ENCODE peak calls at places on chromosome 17, in ten cellular contexts. One of them, this sample, is unnamed.
A peak's percentile ranks its signal among the peaks of the same experiment; 100 is the strongest.

GRCh38 chr17:72392056-72393010 is 271.5 kb downstream of the SOX9 start:
- DNase-seq in tibial nerve: no peak
- DNase-seq in body of pancreas: no peak
- DNase-seq in HCT116: no peak
- DNase-seq in AG10803: peak; percentile 89
- DNase-seq in fibroblast of pulmonary artery: peak; percentile 83
- DNase-seq in AG09319: peak; percentile 46
- DNase-seq in GM23338: no peak
- DNase-seq in heart right ventricle: no peak
- DNase-seq in heart left ventricle: no peak
- DNase-seq in this sample: no peak

GRCh38 chr17:19250421-19251141 is 13.4 kb downstream of the EPN2 start:
- DNase-seq in AG09319: no peak
- DNase-seq in GM23338: no peak
- DNase-seq in HCT116: no peak
- DNase-seq in heart right ventricle: peak; percentile 52
- DNase-seq in fibroblast of pulmonary artery: no peak
- DNase-seq in tibial nerve: no peak
- DNase-seq in body of pancreas: peak; percentile 38
- DNase-seq in AG10803: peak; percentile 46
- DNase-seq in heart left ventricle: peak; percentile 66
- DNase-seq in this sample: no peak

GRCh38 chr17:53844476-53845107 is 21.9 kb downstream of the KIF2B start:
- DNase-seq in fibroblast of pulmonary artery: no peak
- DNase-seq in heart right ventricle: no peak
- DNase-seq in HCT116: no peak
- DNase-seq in AG09319: no peak
- DNase-seq in heart left ventricle: no peak
- DNase-seq in AG10803: no peak
- DNase-seq in GM23338: no peak
- DNase-seq in body of pancreas: no peak
- DNase-seq in tibial nerve: no peak
- DNase-seq in this sample: no peak

GRCh38 chr17:67879662-67880061 is 54.4 kb downstream of the BPTF start:
- DNase-seq in HCT116: no peak
- DNase-seq in AG09319: no peak
- DNase-seq in GM23338: peak; percentile 48
- DNase-seq in body of pancreas: no peak
- DNase-seq in tibial nerve: no peak
- DNase-seq in AG10803: no peak
- DNase-seq in fibroblast of pulmonary artery: no peak
- DNase-seq in heart left ventricle: no peak
- DNase-seq in heart right ventricle: no peak
- DNase-seq in this sample: no peak

GRCh38 chr17:39174907-39175694 is 9.1 kb upstream of the ARL5C start:
- DNase-seq in AG09319: no peak
- DNase-seq in heart left ventricle: peak; percentile 79
- DNase-seq in AG10803: peak; percentile 52
- DNase-seq in HCT116: peak; percentile 26
- DNase-seq in tibial nerve: peak; percentile 59
- DNase-seq in heart right ventricle: peak; percentile 83
- DNase-seq in body of pancreas: peak; percentile 82
- DNase-seq in fibroblast of pulmonary artery: peak; percentile 72
- DNase-seq in GM23338: peak; percentile 97
- DNase-seq in this sample: peak; percentile 75

GRCh38 chr17:51166987-51167931 is 1.0 kb downstream of the NME2 start:
- DNase-seq in heart right ventricle: peak; percentile 16
- DNase-seq in fibroblast of pulmonary artery: peak; percentile 41
- DNase-seq in AG10803: peak; percentile 20
- DNase-seq in heart left ventricle: peak; percentile 46
- DNase-seq in GM23338: peak; percentile 66
- DNase-seq in tibial nerve: no peak
- DNase-seq in AG09319: no peak
- DNase-seq in HCT116: no peak
- DNase-seq in body of pancreas: peak; percentile 43
- DNase-seq in this sample: peak; percentile 54

GRCh38 chr17:69286257-69286656 is 40.7 kb downstream of the ABCA5 start:
- DNase-seq in heart left ventricle: no peak
- DNase-seq in heart right ventricle: no peak
- DNase-seq in HCT116: no peak
- DNase-seq in fibroblast of pulmonary artery: no peak
- DNase-seq in AG10803: no peak
- DNase-seq in body of pancreas: no peak
- DNase-seq in GM23338: no peak
- DNase-seq in tibial nerve: no peak
- DNase-seq in AG09319: no peak
- DNase-seq in this sample: no peak

GRCh38 chr17:63116967-63117366 is 150.9 kb downstream of the TANC2 start:
- DNase-seq in AG10803: peak; percentile 21
- DNase-seq in fibroblast of pulmonary artery: peak; percentile 58
- DNase-seq in heart right ventricle: no peak
- DNase-seq in AG09319: no peak
- DNase-seq in tibial nerve: no peak
- DNase-seq in body of pancreas: peak; percentile 68
- DNase-seq in HCT116: no peak
- DNase-seq in heart left ventricle: no peak
- DNase-seq in GM23338: peak; percentile 65
- DNase-seq in this sample: no peak

GRCh38 chr17:73196500-73196899 is 3.6 kb downstream of the COG1 start:
- DNase-seq in HCT116: no peak
- DNase-seq in AG09319: no peak
- DNase-seq in body of pancreas: peak; percentile 75
- DNase-seq in heart left ventricle: no peak
- DNase-seq in fibroblast of pulmonary artery: peak; percentile 42
- DNase-seq in GM23338: peak; percentile 66
- DNase-seq in AG10803: peak; percentile 37
- DNase-seq in heart right ventricle: no peak
- DNase-seq in tibial nerve: no peak
- DNase-seq in this sample: no peak

GRCh38 chr17:63361182-63361581 is 84.9 kb downstream of the CYB561 start:
- DNase-seq in HCT116: no peak
- DNase-seq in body of pancreas: no peak
- DNase-seq in heart left ventricle: no peak
- DNase-seq in heart right ventricle: no peak
- DNase-seq in AG10803: no peak
- DNase-seq in fibroblast of pulmonary artery: no peak
- DNase-seq in GM23338: no peak
- DNase-seq in AG09319: no peak
- DNase-seq in tibial nerve: no peak
- DNase-seq in this sample: no peak

GRCh38 chr17:7018331-7018964 is 4.4 kb upstream of the BCL6B start:
- DNase-seq in heart left ventricle: peak; percentile 74
- DNase-seq in heart right ventricle: peak; percentile 62
- DNase-seq in GM23338: no peak
- DNase-seq in HCT116: no peak
- DNase-seq in tibial nerve: peak; percentile 62
- DNase-seq in fibroblast of pulmonary artery: no peak
- DNase-seq in AG09319: no peak
- DNase-seq in body of pancreas: no peak
- DNase-seq in AG10803: peak; percentile 60
- DNase-seq in this sample: no peak

GRCh38 chr17:10394201-10394887 is 21.5 kb upstream of the MYH13 start:
- DNase-seq in body of pancreas: no peak
- DNase-seq in fibroblast of pulmonary artery: no peak
- DNase-seq in AG10803: no peak
- DNase-seq in heart left ventricle: no peak
- DNase-seq in GM23338: no peak
- DNase-seq in HCT116: no peak
- DNase-seq in AG09319: no peak
- DNase-seq in tibial nerve: no peak
- DNase-seq in heart right ventricle: no peak
- DNase-seq in this sample: no peak

GRCh38 chr17:76074390-76075363 is at the start of gene GALR2:
- DNase-seq in AG10803: no peak
- DNase-seq in AG09319: no peak
- DNase-seq in tibial nerve: no peak
- DNase-seq in HCT116: no peak
- DNase-seq in body of pancreas: no peak
- DNase-seq in heart right ventricle: no peak
- DNase-seq in heart left ventricle: no peak
- DNase-seq in fibroblast of pulmonary artery: no peak
- DNase-seq in GM23338: peak; percentile 80
- DNase-seq in this sample: no peak

GRCh38 chr17:58047751-58048150 is 35.5 kb upstream of the DYNLL2 start:
- DNase-seq in heart left ventricle: no peak
- DNase-seq in tibial nerve: no peak
- DNase-seq in GM23338: no peak
- DNase-seq in fibroblast of pulmonary artery: no peak
- DNase-seq in AG10803: peak; percentile 70
- DNase-seq in HCT116: no peak
- DNase-seq in body of pancreas: no peak
- DNase-seq in AG09319: no peak
- DNase-seq in heart right ventricle: no peak
- DNase-seq in this sample: no peak

GRCh38 chr17:32189343-32189742 is 47.0 kb downstream of the RHOT1 start:
- DNase-seq in tibial nerve: no peak
- DNase-seq in heart left ventricle: no peak
- DNase-seq in heart right ventricle: no peak
- DNase-seq in AG09319: no peak
- DNase-seq in body of pancreas: no peak
- DNase-seq in fibroblast of pulmonary artery: no peak
- DNase-seq in AG10803: no peak
- DNase-seq in GM23338: no peak
- DNase-seq in HCT116: no peak
- DNase-seq in this sample: no peak

GRCh38 chr17:4635823-4636375 is 5.6 kb downstream of the ALOX15 start:
- DNase-seq in AG09319: no peak
- DNase-seq in AG10803: no peak
- DNase-seq in heart right ventricle: peak; percentile 7
- DNase-seq in fibroblast of pulmonary artery: no peak
- DNase-seq in tibial nerve: no peak
- DNase-seq in body of pancreas: peak; percentile 11
- DNase-seq in heart left ventricle: peak; percentile 24
- DNase-seq in HCT116: no peak
- DNase-seq in GM23338: peak; percentile 41
- DNase-seq in this sample: no peak

GRCh38 chr17:1498233-1498632 is 5.7 kb upstream of the MYO1C start:
- DNase-seq in heart left ventricle: no peak
- DNase-seq in fibroblast of pulmonary artery: no peak
- DNase-seq in heart right ventricle: no peak
- DNase-seq in AG10803: no peak
- DNase-seq in tibial nerve: no peak
- DNase-seq in AG09319: no peak
- DNase-seq in HCT116: no peak
- DNase-seq in GM23338: no peak
- DNase-seq in body of pancreas: no peak
- DNase-seq in this sample: no peak

GRCh38 chr17:45999900-46000290 is 845 bp downstream of the STH start:
- DNase-seq in AG10803: no peak
- DNase-seq in AG09319: no peak
- DNase-seq in heart left ventricle: no peak
- DNase-seq in heart right ventricle: no peak
- DNase-seq in HCT116: no peak
- DNase-seq in GM23338: no peak
- DNase-seq in body of pancreas: no peak
- DNase-seq in fibroblast of pulmonary artery: no peak
- DNase-seq in tibial nerve: no peak
- DNase-seq in this sample: no peak

GRCh38 chr17:45998987-45999899 is at the start of gene STH:
- DNase-seq in tibial nerve: no peak
- DNase-seq in AG10803: no peak
- DNase-seq in body of pancreas: no peak
- DNase-seq in heart right ventricle: no peak
- DNase-seq in HCT116: no peak
- DNase-seq in fibroblast of pulmonary artery: no peak
- DNase-seq in GM23338: no peak
- DNase-seq in heart left ventricle: no peak
- DNase-seq in AG09319: no peak
- DNase-seq in this sample: no peak

GRCh38 chr17:46001390-46002310 is 2.6 kb downstream of the STH start:
- DNase-seq in heart left ventricle: no peak
- DNase-seq in body of pancreas: no peak
- DNase-seq in AG10803: no peak
- DNase-seq in HCT116: no peak
- DNase-seq in tibial nerve: no peak
- DNase-seq in GM23338: no peak
- DNase-seq in fibroblast of pulmonary artery: no peak
- DNase-seq in AG09319: no peak
- DNase-seq in heart right ventricle: no peak
- DNase-seq in this sample: no peak

GRCh38 chr17:46000292-46000691 is 1.2 kb downstream of the STH start:
- DNase-seq in GM23338: no peak
- DNase-seq in AG09319: no peak
- DNase-seq in fibroblast of pulmonary artery: no peak
- DNase-seq in heart right ventricle: no peak
- DNase-seq in AG10803: no peak
- DNase-seq in heart left ventricle: no peak
- DNase-seq in tibial nerve: no peak
- DNase-seq in HCT116: no peak
- DNase-seq in body of pancreas: no peak
- DNase-seq in this sample: no peak

GRCh38 chr17:46000757-46001156 is 1.7 kb downstream of the STH start:
- DNase-seq in HCT116: no peak
- DNase-seq in tibial nerve: no peak
- DNase-seq in heart left ventricle: no peak
- DNase-seq in fibroblast of pulmonary artery: no peak
- DNase-seq in AG10803: no peak
- DNase-seq in AG09319: no peak
- DNase-seq in body of pancreas: no peak
- DNase-seq in GM23338: no peak
- DNase-seq in heart right ventricle: no peak
- DNase-seq in this sample: no peak
- TF ChIP-seq CTCF in HCT116: no peak
- TF ChIP-seq CTCF in tibial nerve: no peak
- TF ChIP-seq CTCF in heart left ventricle: no peak
- TF ChIP-seq CTCF in fibroblast of pulmonary artery: no peak
- TF ChIP-seq CTCF in AG10803: no peak
- TF ChIP-seq CTCF in AG09319: no peak
- TF ChIP-seq CTCF in body of pancreas: no peak
- TF ChIP-seq CTCF in GM23338: no peak
- TF ChIP-seq CTCF in heart right ventricle: no peak
- TF ChIP-seq CTCF in this sample: no peak

GRCh38 chr17:82743344-82744219 is 8.2 kb downstream of the FN3K start:
- DNase-seq in heart right ventricle: no peak
- DNase-seq in AG09319: no peak
- DNase-seq in GM23338: peak; percentile 54
- DNase-seq in tibial nerve: no peak
- DNase-seq in body of pancreas: no peak
- DNase-seq in AG10803: no peak
- DNase-seq in heart left ventricle: no peak
- DNase-seq in fibroblast of pulmonary artery: no peak
- DNase-seq in HCT116: no peak
- DNase-seq in this sample: no peak
- TF ChIP-seq CTCF in heart right ventricle: no peak
- TF ChIP-seq CTCF in AG09319: no peak
- TF ChIP-seq CTCF in GM23338: peak; percentile 38
- TF ChIP-seq CTCF in tibial nerve: no peak
- TF ChIP-seq CTCF in body of pancreas: no peak
- TF ChIP-seq CTCF in AG10803: no peak
- TF ChIP-seq CTCF in heart left ventricle: no peak
- TF ChIP-seq CTCF in fibroblast of pulmonary artery: no peak
- TF ChIP-seq CTCF in HCT116: no peak
- TF ChIP-seq CTCF in this sample: no peak

GRCh38 chr17:8799001-8799850 is at the start of gene MFSD6L:
- DNase-seq in HCT116: no peak
- DNase-seq in heart left ventricle: no peak
- DNase-seq in fibroblast of pulmonary artery: peak; percentile 13
- DNase-seq in AG10803: no peak
- DNase-seq in heart right ventricle: no peak
- DNase-seq in AG09319: no peak
- DNase-seq in GM23338: peak; percentile 91
- DNase-seq in tibial nerve: no peak
- DNase-seq in body of pancreas: peak; percentile 91
- DNase-seq in this sample: no peak
- TF ChIP-seq CTCF in HCT116: no peak
- TF ChIP-seq CTCF in heart left ventricle: no peak
- TF ChIP-seq CTCF in fibroblast of pulmonary artery: no peak
- TF ChIP-seq CTCF in AG10803: no peak
- TF ChIP-seq CTCF in heart right ventricle: no peak
- TF ChIP-seq CTCF in AG09319: no peak
- TF ChIP-seq CTCF in GM23338: no peak
- TF ChIP-seq CTCF in tibial nerve: no peak
- TF ChIP-seq CTCF in body of pancreas: peak; percentile 47
- TF ChIP-seq CTCF in this sample: no peak

GRCh38 chr17:65312718-65313382 is 175.7 kb downstream of the RGS9 start:
- DNase-seq in heart right ventricle: no peak
- DNase-seq in fibroblast of pulmonary artery: no peak
- DNase-seq in GM23338: no peak
- DNase-seq in AG09319: no peak
- DNase-seq in heart left ventricle: no peak
- DNase-seq in body of pancreas: no peak
- DNase-seq in AG10803: no peak
- DNase-seq in HCT116: no peak
- DNase-seq in tibial nerve: no peak
- DNase-seq in this sample: no peak
- TF ChIP-seq CTCF in heart right ventricle: no peak
- TF ChIP-seq CTCF in fibroblast of pulmonary artery: no peak
- TF ChIP-seq CTCF in GM23338: no peak
- TF ChIP-seq CTCF in AG09319: no peak
- TF ChIP-seq CTCF in heart left ventricle: no peak
- TF ChIP-seq CTCF in body of pancreas: no peak
- TF ChIP-seq CTCF in AG10803: no peak
- TF ChIP-seq CTCF in HCT116: no peak
- TF ChIP-seq CTCF in tibial nerve: no peak
- TF ChIP-seq CTCF in this sample: no peak

This sample was measured in natural killer cell.